ENCODE peak calls at places on chromosome 1, in four cellular contexts. X is left lung; M is CD8-positive, alpha-beta memory T cell; V is OCI-LY7. N is an unnamed sample.

GRCh38 chr1:68600049-68600661 is 103.3 kb upstream of the DEPDC1 start:
- DNase-seq in X (no peak), M (no peak), V (peak; percentile 7), N (peak; percentile 26)

GRCh38 chr1:214404571-214405213 is 123.7 kb downstream of the SMYD2 start:
- DNase-seq in X (no peak), M (no peak), V (no peak), N (no peak)

GRCh38 chr1:219710529-219711194 is 97.8 kb upstream of the ZC3H11B start:
- DNase-seq in X (no peak), M (no peak), V (no peak), N (no peak)

GRCh38 chr1:203184467-203184866 is 2.0 kb downstream of the CHI3L1 start:
- DNase-seq in X (no peak), M (no peak), V (no peak), N (no peak)

GRCh38 chr1:230153655-230154296 is 86.7 kb downstream of the GALNT2 start:
- DNase-seq in X (no peak), M (no peak), V (no peak), N (no peak)

GRCh38 chr1:54548389-54549044 is 489 bp downstream of the ACOT11 start:
- DNase-seq in X (no peak), M (no peak), V (no peak), N (no peak)

GRCh38 chr1:85048296-85049064 is at the start of gene MCOLN3:
- DNase-seq in X (peak; percentile 66), M (no peak), V (no peak), N (no peak)

GRCh38 chr1:168708698-168709406 is 20.2 kb downstream of the DPT start:
- DNase-seq in X (no peak), M (no peak), V (no peak), N (no peak)

GRCh38 chr1:87682565-87682964 is 353.9 kb downstream of the LMO4 start:
- DNase-seq in X (no peak), M (no peak), V (no peak), N (no peak)

GRCh38 chr1:38656741-38657140 is 202.8 kb downstream of the RRAGC start:
- DNase-seq in X (no peak), M (no peak), V (no peak), N (no peak)

GRCh38 chr1:192550922-192551534 is 24.5 kb upstream of the RGS1 start:
- DNase-seq in X (no peak), M (no peak), V (no peak), N (no peak)

GRCh38 chr1:209648931-209649776 is 3.1 kb downstream of the LAMB3 start:
- DNase-seq in X (no peak), M (no peak), V (no peak), N (no peak)

GRCh38 chr1:2230781-2231666 is 2.9 kb downstream of the SKI start:
- DNase-seq in X (no peak), M (peak; percentile 77), V (no peak), N (no peak)

GRCh38 chr1:165161130-165161529 is 195.4 kb downstream of the LMX1A start:
- DNase-seq in X (no peak), M (no peak), V (no peak), N (no peak)

GRCh38 chr1:41714613-41715389 is 203.9 kb downstream of the HIVEP3 start:
- DNase-seq in X (no peak), M (no peak), V (no peak), N (no peak)

GRCh38 chr1:1291611-1292441 is 11.6 kb downstream of the SCNN1D start:
- DNase-seq in X (peak; percentile 65), M (peak; percentile 68), V (peak; percentile 85), N (peak; percentile 78)

GRCh38 chr1:116529199-116529616 is 41.6 kb downstream of the CD58 start:
- DNase-seq in X (no peak), M (no peak), V (no peak), N (no peak)

GRCh38 chr1:176450526-176450925 is 12.4 kb upstream of the PAPPA2 start:
- DNase-seq in X (no peak), M (no peak), V (no peak), N (no peak)

GRCh38 chr1:50742523-50742922 is 217.5 kb downstream of the FAF1 start:
- DNase-seq in X (no peak), M (no peak), V (no peak), N (no peak)